ENCODE peak calls at places on chromosomes 7 and 10, in nine cellular contexts. M is activated CD4-positive, alpha-beta T cell treated with anti-CD3 and anti-CD28 coated beads for 1 hour; Z is neural progenitor cell; L is HFF-Myc; B is neuronal stem cell; O is NCI-H1436 treated with DMSO at 0.1 percent for 48 hours; V is mucosa of gallbladder; D is RCC 7860; J is MM.1S. G is an unnamed sample.

GRCh38 chr10:21031232-21031790 is 134.2 kb upstream of the NEBL start:
- DNase-seq in M (no peak), Z (peak; percentile 11), L (no peak), B (no peak), O (no peak), V (no peak), D (no peak), J (no peak), G (no peak)

GRCh38 chr7:66930341-66930740 is 9.3 kb downstream of the TMEM248 start:
- DNase-seq in M (no peak), Z (peak; percentile 83), L (no peak), B (peak; percentile 44), O (no peak), V (no peak), D (no peak), J (no peak), G (peak; percentile 27)

GRCh38 chr7:106015586-106016218 is 52.6 kb downstream of the CDHR3 start:
- DNase-seq in M (no peak), Z (no peak), L (no peak), B (no peak), O (no peak), V (no peak), D (no peak), J (no peak), G (no peak)

GRCh38 chr10:74227697-74228424 is 76.8 kb downstream of the ADK start:
- DNase-seq in M (no peak), Z (no peak), L (no peak), B (no peak), O (no peak), V (no peak), D (no peak), J (peak; percentile 42), G (peak; percentile 49)

GRCh38 chr7:150428671-150429451 is 21.6 kb upstream of the GIMAP8 start:
- DNase-seq in M (no peak), Z (peak; percentile 44), L (peak; percentile 98), B (no peak), O (no peak), V (peak; percentile 65), D (peak; percentile 97), J (no peak), G (no peak)

GRCh38 chr10:80459047-80459865 is 5.1 kb downstream of the TSPAN14 start:
- DNase-seq in M (peak; percentile 46), Z (peak; percentile 36), L (peak; percentile 88), B (no peak), O (no peak), V (peak; percentile 45), D (peak; percentile 38), J (peak; percentile 69), G (no peak)

GRCh38 chr7:27244488-27245123 is 2.0 kb downstream of the EVX1 start:
- DNase-seq in M (no peak), Z (no peak), L (no peak), B (no peak), O (no peak), V (no peak), D (no peak), J (no peak), G (no peak)

GRCh38 chr7:151793531-151793935 is 83.4 kb downstream of the PRKAG2 start:
- DNase-seq in M (no peak), Z (no peak), L (no peak), B (no peak), O (no peak), V (no peak), D (peak; percentile 46), J (no peak), G (no peak)

GRCh38 chr7:77738871-77739270 is 42.6 kb downstream of the RSBN1L start:
- DNase-seq in M (no peak), Z (no peak), L (no peak), B (no peak), O (no peak), V (no peak), D (no peak), J (no peak), G (no peak)

GRCh38 chr7:131945313-131945831 is 388.9 kb upstream of the PODXL start:
- DNase-seq in M (no peak), Z (peak; percentile 92), L (no peak), B (peak; percentile 74), O (no peak), V (peak; percentile 31), D (no peak), J (peak; percentile 67), G (peak; percentile 49)

GRCh38 chr7:29091722-29092121 is 54.6 kb downstream of the CPVL start:
- DNase-seq in M (no peak), Z (peak; percentile 11), L (no peak), B (no peak), O (no peak), V (no peak), D (no peak), J (peak; percentile 65), G (no peak)

GRCh38 chr10:103765168-103765567 is 90.2 kb downstream of the SH3PXD2A start:
- DNase-seq in M (no peak), Z (no peak), L (no peak), B (no peak), O (no peak), V (no peak), D (peak; percentile 59), J (no peak), G (peak; percentile 61)

GRCh38 chr7:116576350-116577319 is 51.8 kb downstream of the CAV1 start:
- DNase-seq in M (no peak), Z (no peak), L (peak; percentile 94), B (no peak), O (no peak), V (no peak), D (peak; percentile 95), J (no peak), G (peak; percentile 50)

GRCh38 chr7:37391791-37392672 is 56.6 kb downstream of the ELMO1 start:
- DNase-seq in M (no peak), Z (no peak), L (no peak), B (no peak), O (no peak), V (no peak), D (no peak), J (no peak), G (no peak)

GRCh38 chr7:133783276-133783675 is 343.9 kb upstream of the LRGUK start:
- DNase-seq in M (no peak), Z (no peak), L (no peak), B (no peak), O (no peak), V (no peak), D (no peak), J (no peak), G (no peak)

GRCh38 chr7:148334959-148335577 is 255.5 kb upstream of the C7orf33 start:
- DNase-seq in M (no peak), Z (peak; percentile 95), L (no peak), B (peak; percentile 86), O (peak; percentile 56), V (no peak), D (peak; percentile 61), J (no peak), G (peak; percentile 44)

GRCh38 chr7:88480901-88481300 is 174.2 kb upstream of the STEAP4 start:
- DNase-seq in M (no peak), Z (no peak), L (no peak), B (no peak), O (no peak), V (no peak), D (no peak), J (no peak), G (no peak)

G was measured in RKO.